ENCODE peak calls at places on chromosomes 11 and 22, in five cellular contexts. One of them, this sample, is unnamed.

GRCh38 chr11:63177872-63178271 is 33.9 kb upstream of the SLC22A24 start:
- DNase-seq in pancreas: no peak
- DNase-seq in Panc1: no peak
- DNase-seq in CD8-positive, alpha-beta T cell: no peak
- DNase-seq in thoracic aorta: no peak
- DNase-seq in this sample: no peak

GRCh38 chr11:66329165-66329673 is 7.0 kb downstream of the RIN1 start:
- DNase-seq in pancreas: no peak
- DNase-seq in Panc1: no peak
- DNase-seq in CD8-positive, alpha-beta T cell: no peak
- DNase-seq in thoracic aorta: no peak
- DNase-seq in this sample: no peak

GRCh38 chr22:50734343-50734771 is 3.6 kb upstream of the ACR start:
- DNase-seq in pancreas: no peak
- DNase-seq in Panc1: no peak
- DNase-seq in CD8-positive, alpha-beta T cell: no peak
- DNase-seq in thoracic aorta: no peak
- DNase-seq in this sample: no peak

GRCh38 chr11:45470151-45471001 is 184.2 kb upstream of the SYT13 start:
- DNase-seq in pancreas: peak
- DNase-seq in Panc1: no peak
- DNase-seq in CD8-positive, alpha-beta T cell: no peak
- DNase-seq in thoracic aorta: no peak
- DNase-seq in this sample: no peak

GRCh38 chr22:35743466-35743865 is 25.8 kb downstream of the APOL5 start:
- DNase-seq in pancreas: no peak
- DNase-seq in Panc1: no peak
- DNase-seq in CD8-positive, alpha-beta T cell: no peak
- DNase-seq in thoracic aorta: no peak
- DNase-seq in this sample: no peak

GRCh38 chr11:58028687-58029411 is 1.9 kb upstream of the OR6Q1 start:
- DNase-seq in pancreas: no peak
- DNase-seq in Panc1: no peak
- DNase-seq in CD8-positive, alpha-beta T cell: no peak
- DNase-seq in thoracic aorta: no peak
- DNase-seq in this sample: no peak

GRCh38 chr11:27459191-27459590 is 13.4 kb downstream of the LGR4 start:
- DNase-seq in pancreas: no peak
- DNase-seq in Panc1: no peak
- DNase-seq in CD8-positive, alpha-beta T cell: no peak
- DNase-seq in thoracic aorta: no peak
- DNase-seq in this sample: no peak

GRCh38 chr11:75627879-75628668 is 40.8 kb downstream of the MAP6 start:
- DNase-seq in pancreas: no peak
- DNase-seq in Panc1: no peak
- DNase-seq in CD8-positive, alpha-beta T cell: no peak
- DNase-seq in thoracic aorta: no peak
- DNase-seq in this sample: no peak

GRCh38 chr11:120494595-120494994 is 17.0 kb upstream of the GRIK4 start:
- DNase-seq in pancreas: no peak
- DNase-seq in Panc1: no peak
- DNase-seq in CD8-positive, alpha-beta T cell: no peak
- DNase-seq in thoracic aorta: no peak
- DNase-seq in this sample: no peak

GRCh38 chr11:111512296-111513239 is at the start of gene BTG4:
- DNase-seq in pancreas: no peak
- DNase-seq in Panc1: no peak
- DNase-seq in CD8-positive, alpha-beta T cell: no peak
- DNase-seq in thoracic aorta: no peak
- DNase-seq in this sample: no peak

GRCh38 chr22:23591203-23591791 is 11.2 kb upstream of the IGLL1 start:
- DNase-seq in pancreas: peak
- DNase-seq in Panc1: peak
- DNase-seq in CD8-positive, alpha-beta T cell: peak
- DNase-seq in thoracic aorta: no peak
- DNase-seq in this sample: peak

GRCh38 chr11:121113611-121114010 is 12.6 kb downstream of the TECTA start:
- DNase-seq in pancreas: no peak
- DNase-seq in Panc1: no peak
- DNase-seq in CD8-positive, alpha-beta T cell: no peak
- DNase-seq in thoracic aorta: no peak
- DNase-seq in this sample: no peak

GRCh38 chr11:94672636-94673035 is 95.5 kb upstream of the AMOTL1 start:
- DNase-seq in pancreas: no peak
- DNase-seq in Panc1: no peak
- DNase-seq in CD8-positive, alpha-beta T cell: no peak
- DNase-seq in thoracic aorta: no peak
- DNase-seq in this sample: no peak

GRCh38 chr11:119839504-119840133 is 110.6 kb upstream of the NECTIN1 start:
- DNase-seq in pancreas: no peak
- DNase-seq in Panc1: no peak
- DNase-seq in CD8-positive, alpha-beta T cell: no peak
- DNase-seq in thoracic aorta: no peak
- DNase-seq in this sample: no peak

GRCh38 chr11:35082322-35083180 is 56.4 kb upstream of the CD44 start:
- DNase-seq in pancreas: peak
- DNase-seq in Panc1: peak
- DNase-seq in CD8-positive, alpha-beta T cell: peak
- DNase-seq in thoracic aorta: no peak
- DNase-seq in this sample: peak

GRCh38 chr22:37065961-37066360 is 14.4 kb downstream of the KCTD17 start:
- DNase-seq in pancreas: no peak
- DNase-seq in Panc1: no peak
- DNase-seq in CD8-positive, alpha-beta T cell: no peak
- DNase-seq in thoracic aorta: no peak
- DNase-seq in this sample: no peak

GRCh38 chr11:3929689-3930088 is 74.2 kb downstream of the STIM1 start:
- DNase-seq in pancreas: peak
- DNase-seq in Panc1: no peak
- DNase-seq in CD8-positive, alpha-beta T cell: no peak
- DNase-seq in thoracic aorta: no peak
- DNase-seq in this sample: no peak

GRCh38 chr22:29480512-29481264 is 670 bp downstream of the NEFH start:
- DNase-seq in pancreas: no peak
- DNase-seq in Panc1: no peak
- DNase-seq in CD8-positive, alpha-beta T cell: no peak
- DNase-seq in thoracic aorta: no peak
- DNase-seq in this sample: no peak

GRCh38 chr11:72613450-72613849 is 60.8 kb downstream of the PDE2A start:
- DNase-seq in pancreas: no peak
- DNase-seq in Panc1: no peak
- DNase-seq in CD8-positive, alpha-beta T cell: no peak
- DNase-seq in thoracic aorta: no peak
- DNase-seq in this sample: no peak

GRCh38 chr11:125072210-125072960 is 9.3 kb downstream of the SLC37A2 start:
- DNase-seq in pancreas: no peak
- DNase-seq in Panc1: no peak
- DNase-seq in CD8-positive, alpha-beta T cell: no peak
- DNase-seq in thoracic aorta: no peak
- DNase-seq in this sample: peak

GRCh38 chr22:49535527-49536125 is 292.0 kb downstream of the BRD1 start:
- DNase-seq in pancreas: no peak
- DNase-seq in Panc1: no peak
- DNase-seq in CD8-positive, alpha-beta T cell: no peak
- DNase-seq in thoracic aorta: no peak
- DNase-seq in this sample: no peak

GRCh38 chr22:19173047-19174035 is 5.2 kb downstream of the SLC25A1 start:
- DNase-seq in pancreas: no peak
- DNase-seq in Panc1: no peak
- DNase-seq in CD8-positive, alpha-beta T cell: no peak
- DNase-seq in thoracic aorta: no peak
- DNase-seq in this sample: no peak

GRCh38 chr11:115379528-115379927 is 124.7 kb downstream of the CADM1 start:
- DNase-seq in pancreas: no peak
- DNase-seq in Panc1: no peak
- DNase-seq in CD8-positive, alpha-beta T cell: no peak
- DNase-seq in thoracic aorta: no peak
- DNase-seq in this sample: no peak

GRCh38 chr22:41028841-41029240 is 63.6 kb upstream of the EP300 start:
- DNase-seq in pancreas: no peak
- DNase-seq in Panc1: no peak
- DNase-seq in CD8-positive, alpha-beta T cell: no peak
- DNase-seq in thoracic aorta: no peak
- DNase-seq in this sample: no peak

GRCh38 chr11:859394-860131 is 16.9 kb downstream of the TSPAN4 start:
- DNase-seq in pancreas: peak
- DNase-seq in Panc1: no peak
- DNase-seq in CD8-positive, alpha-beta T cell: no peak
- DNase-seq in thoracic aorta: no peak
- DNase-seq in this sample: no peak

GRCh38 chr11:72673943-72674828 is at the start of gene PDE2A:
- DNase-seq in pancreas: no peak
- DNase-seq in Panc1: no peak
- DNase-seq in CD8-positive, alpha-beta T cell: no peak
- DNase-seq in thoracic aorta: no peak
- DNase-seq in this sample: no peak

GRCh38 chr11:14361951-14362350 is 3.0 kb upstream of the RRAS2 start:
- DNase-seq in pancreas: no peak
- DNase-seq in Panc1: no peak
- DNase-seq in CD8-positive, alpha-beta T cell: no peak
- DNase-seq in thoracic aorta: no peak
- DNase-seq in this sample: no peak

GRCh38 chr22:21685164-21685513 is 19.3 kb downstream of the PPIL2 start:
- DNase-seq in pancreas: no peak
- DNase-seq in Panc1: no peak
- DNase-seq in CD8-positive, alpha-beta T cell: no peak
- DNase-seq in thoracic aorta: no peak
- DNase-seq in this sample: no peak

GRCh38 chr11:132941024-132941646 is 591.2 kb downstream of the OPCML start:
- DNase-seq in pancreas: no peak
- DNase-seq in Panc1: peak
- DNase-seq in CD8-positive, alpha-beta T cell: no peak
- DNase-seq in thoracic aorta: no peak
- DNase-seq in this sample: no peak

GRCh38 chr22:48940266-48940987 is 887.2 kb downstream of the BRD1 start:
- DNase-seq in pancreas: no peak
- DNase-seq in Panc1: no peak
- DNase-seq in CD8-positive, alpha-beta T cell: no peak
- DNase-seq in thoracic aorta: no peak
- DNase-seq in this sample: no peak

GRCh38 chr11:2166091-2166851 is 5.3 kb upstream of the INS start:
- DNase-seq in pancreas: no peak
- DNase-seq in Panc1: no peak
- DNase-seq in CD8-positive, alpha-beta T cell: no peak
- DNase-seq in thoracic aorta: no peak
- DNase-seq in this sample: no peak
- TF ChIP-seq CTCF in pancreas: peak
- TF ChIP-seq CTCF in Panc1: peak
- TF ChIP-seq CTCF in CD8-positive, alpha-beta T cell: peak
- TF ChIP-seq CTCF in thoracic aorta: peak
- TF ChIP-seq CTCF in this sample: no peak

DNA sequence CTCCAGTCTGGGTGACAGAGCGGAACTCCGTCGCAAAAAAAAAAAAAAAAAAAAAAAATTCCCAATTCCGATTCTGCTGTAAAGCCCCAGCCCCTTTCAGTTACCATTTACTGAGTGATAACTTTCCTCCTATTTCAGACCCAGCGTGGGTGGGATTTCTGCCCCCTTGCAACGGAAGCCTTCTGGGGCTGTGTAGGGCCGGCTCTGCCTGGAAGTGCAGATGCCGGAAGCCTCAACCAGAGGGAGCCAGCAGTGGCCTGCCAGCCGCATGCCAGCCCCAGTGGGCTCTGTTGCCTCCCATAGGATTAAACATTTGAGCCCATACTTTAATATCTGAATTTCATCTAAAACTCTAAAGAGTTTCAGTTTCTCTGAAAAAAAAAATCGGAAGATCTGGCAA is 60.0 kb upstream of the NUP50 start:
- DNase-seq in pancreas: no peak
- DNase-seq in Panc1: no peak
- DNase-seq in CD8-positive, alpha-beta T cell: no peak
- DNase-seq in thoracic aorta: no peak
- DNase-seq in this sample: no peak
- TF ChIP-seq CTCF in pancreas: no peak
- TF ChIP-seq CTCF in Panc1: no peak
- TF ChIP-seq CTCF in CD8-positive, alpha-beta T cell: no peak
- TF ChIP-seq CTCF in thoracic aorta: no peak
- TF ChIP-seq CTCF in this sample: no peak

DNA sequence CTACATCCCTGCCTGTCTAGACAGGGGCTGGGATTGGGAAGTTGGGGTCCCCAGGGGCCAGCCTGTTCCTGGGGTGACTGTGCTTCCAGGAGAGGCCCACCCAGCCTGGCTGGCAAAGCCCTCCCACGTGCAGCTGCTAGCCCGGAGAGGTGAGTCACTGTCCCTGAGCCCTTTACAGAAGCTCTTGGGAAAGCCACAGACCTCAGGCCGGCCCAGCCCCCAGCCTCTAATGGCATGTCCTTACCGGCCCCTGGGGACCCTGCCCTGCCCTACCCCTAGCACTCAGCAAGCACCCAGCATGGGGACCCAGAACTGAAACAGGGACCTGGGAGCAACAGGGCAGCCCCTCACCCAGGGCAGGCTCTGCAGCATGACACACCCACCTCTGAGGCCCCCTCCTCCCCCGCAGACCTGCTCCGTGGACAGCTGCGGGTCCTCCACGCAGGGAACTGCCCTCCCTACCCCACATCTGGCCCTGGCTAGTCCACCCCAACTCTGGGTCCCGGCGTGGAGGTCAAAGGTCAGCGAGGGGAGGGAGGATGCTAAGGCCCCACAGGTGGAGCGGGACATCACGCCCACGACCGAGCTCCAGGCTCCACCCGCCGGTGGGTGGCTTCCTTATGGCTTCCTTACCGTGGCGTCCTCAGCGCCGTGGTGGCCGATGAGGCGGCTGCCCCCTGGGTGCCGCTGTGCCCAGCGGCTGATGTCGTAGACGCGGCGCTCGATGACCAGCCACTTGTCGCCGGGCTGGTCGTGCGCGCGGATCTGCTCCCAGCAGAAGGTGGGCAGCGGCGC is 612 bp downstream of the FADS3 start:
- DNase-seq in pancreas: peak
- DNase-seq in Panc1: no peak
- DNase-seq in CD8-positive, alpha-beta T cell: no peak
- DNase-seq in thoracic aorta: peak
- DNase-seq in this sample: peak
- TF ChIP-seq CTCF in pancreas: no peak
- TF ChIP-seq CTCF in Panc1: no peak
- TF ChIP-seq CTCF in CD8-positive, alpha-beta T cell: no peak
- TF ChIP-seq CTCF in thoracic aorta: no peak
- TF ChIP-seq CTCF in this sample: no peak

GRCh38 chr11:30586251-30587144 is at the start of gene MPPED2:
- DNase-seq in pancreas: peak
- DNase-seq in Panc1: no peak
- DNase-seq in CD8-positive, alpha-beta T cell: no peak
- DNase-seq in thoracic aorta: no peak
- DNase-seq in this sample: peak
- TF ChIP-seq CTCF in pancreas: peak
- TF ChIP-seq CTCF in Panc1: peak
- TF ChIP-seq CTCF in CD8-positive, alpha-beta T cell: no peak
- TF ChIP-seq CTCF in thoracic aorta: peak
- TF ChIP-seq CTCF in this sample: no peak